ENCODE peak calls at places on chromosomes 4 and X, in seven cellular contexts. Y is BJ, X is psoas muscle, K is endothelial cell, E is cardiac muscle cell, D is RWPE1, V is GM12865. U is an unnamed sample.

GRCh38 chr4:165994706-165995105 is 121.7 kb downstream of the TLL1 start:
- DNase-seq in Y (peak), X (no peak), K (no peak), E (no peak), D (no peak), V (no peak), U (no peak)

GRCh38 chr4:24143741-24144140 is 253.9 kb upstream of the PPARGC1A start:
- DNase-seq in Y (no peak), X (no peak), K (no peak), E (no peak), D (no peak), V (no peak), U (no peak)

GRCh38 chrX:20461576-20461975 is 194.9 kb upstream of the RPS6KA3 start:
- DNase-seq in Y (no peak), X (no peak), K (no peak), E (no peak), D (no peak), V (no peak), U (no peak)

GRCh38 chrX:31656013-31656412 is 584.2 kb upstream of the FTHL17 start:
- DNase-seq in Y (peak), X (no peak), K (no peak), E (no peak), D (no peak), V (no peak), U (no peak)

GRCh38 chrX:1537031-1537715 is at the start of gene P2RY8:
- DNase-seq in Y (peak), X (peak), K (no peak), E (no peak), D (no peak), V (peak), U (peak)

GRCh38 chr4:76365636-76366035 is 55.3 kb downstream of the CCDC158 start:
- DNase-seq in Y (no peak), X (no peak), K (no peak), E (no peak), D (no peak), V (no peak), U (no peak)

GRCh38 chrX:41382699-41383645 is 49.0 kb downstream of the DDX3X start:
- DNase-seq in Y (no peak), X (no peak), K (no peak), E (no peak), D (no peak), V (no peak), U (no peak)

GRCh38 chr4:170229021-170229420 is 139.3 kb upstream of the AADAT start:
- DNase-seq in Y (no peak), X (no peak), K (no peak), E (no peak), D (no peak), V (no peak), U (no peak)

GRCh38 chrX:120140293-120140981 is 18.0 kb upstream of the RHOXF2 start:
- DNase-seq in Y (no peak), X (no peak), K (no peak), E (no peak), D (no peak), V (peak), U (no peak)

GRCh38 chr4:18138076-18138665 is 116.6 kb upstream of the LCORL start:
- DNase-seq in Y (no peak), X (no peak), K (no peak), E (no peak), D (no peak), V (no peak), U (no peak)

GRCh38 chrX:9160698-9161329 is 126.9 kb upstream of the FAM9B start:
- DNase-seq in Y (no peak), X (no peak), K (no peak), E (no peak), D (no peak), V (no peak), U (no peak)

GRCh38 chr4:143082698-143083097 is 102.0 kb upstream of the USP38 start:
- DNase-seq in Y (no peak), X (no peak), K (no peak), E (no peak), D (no peak), V (no peak), U (no peak)

GRCh38 chrX:105150557-105150956 is 69.9 kb downstream of the TEX13A start:
- DNase-seq in Y (peak), X (no peak), K (no peak), E (no peak), D (no peak), V (no peak), U (no peak)

GRCh38 chrX:24646745-24647182 is 383 bp downstream of the PCYT1B start:
- DNase-seq in Y (no peak), X (no peak), K (no peak), E (peak), D (peak), V (no peak), U (no peak)

GRCh38 chr4:8191136-8191747 is 7.8 kb upstream of the SH3TC1 start:
- DNase-seq in Y (no peak), X (peak), K (no peak), E (no peak), D (peak), V (peak), U (no peak)

GRCh38 chr4:145230726-145231125 is 50.3 kb upstream of the OTUD4 start:
- DNase-seq in Y (peak), X (no peak), K (no peak), E (no peak), D (no peak), V (no peak), U (no peak)

GRCh38 chr4:57265831-57266582 is 155.8 kb upstream of the IGFBP7 start:
- DNase-seq in Y (no peak), X (no peak), K (peak), E (peak), D (no peak), V (no peak), U (no peak)

GRCh38 chr4:133493776-133494175 is 344.7 kb downstream of the PCDH10 start:
- DNase-seq in Y (peak), X (no peak), K (no peak), E (no peak), D (no peak), V (no peak), U (no peak)

GRCh38 chr4:3416821-3417221 is 24.9 kb upstream of the HGFAC start:
- DNase-seq in Y (no peak), X (peak), K (no peak), E (no peak), D (no peak), V (no peak), U (no peak)

GRCh38 chr4:3419836-3420605 is 21.7 kb upstream of the HGFAC start:
- DNase-seq in Y (no peak), X (peak), K (no peak), E (no peak), D (no peak), V (no peak), U (no peak)

GRCh38 chr4:3416270-3416669 is 25.5 kb upstream of the HGFAC start:
- DNase-seq in Y (no peak), X (peak), K (no peak), E (no peak), D (no peak), V (no peak), U (no peak)

GRCh38 chr4:3417448-3417847 is 24.3 kb upstream of the HGFAC start:
- DNase-seq in Y (no peak), X (peak), K (no peak), E (no peak), D (no peak), V (no peak), U (no peak)

DNA sequence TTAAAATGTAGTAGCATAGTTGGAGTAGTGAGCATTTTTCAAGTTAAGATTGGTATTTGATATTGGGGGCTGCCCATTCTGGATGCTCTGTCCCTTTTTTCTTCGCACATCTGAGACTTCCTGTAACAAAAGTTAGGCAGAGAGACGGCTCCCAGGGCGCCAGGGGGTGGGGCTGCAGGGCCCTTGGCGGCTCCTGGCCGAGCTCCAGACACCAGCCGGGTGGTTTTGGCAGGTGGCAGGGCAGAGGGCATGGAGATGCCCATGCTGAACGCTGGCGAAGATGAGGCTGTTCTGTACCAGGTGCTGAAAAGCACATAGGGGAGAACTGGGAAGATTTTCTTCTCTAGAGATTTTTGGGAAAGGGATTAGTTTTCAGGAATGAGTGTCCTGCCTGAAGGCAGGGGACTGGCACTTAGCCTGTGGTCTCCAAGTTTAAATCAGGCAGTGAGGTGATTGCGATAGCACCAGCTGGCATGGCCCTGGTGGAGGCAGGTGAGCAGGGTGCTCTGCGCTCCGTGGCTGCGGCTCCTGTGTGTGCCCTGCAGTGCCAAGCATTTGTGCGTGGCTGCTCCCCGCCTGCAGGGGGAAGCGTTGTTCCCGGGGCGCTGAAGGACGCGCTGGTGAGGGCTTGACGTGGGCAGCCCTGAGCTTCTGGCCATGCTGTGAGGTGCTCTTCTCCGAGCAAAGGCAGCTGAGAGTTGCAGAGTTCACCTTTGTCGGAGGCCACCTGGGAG is 23.6 kb upstream of the HGFAC start:
- DNase-seq in Y (no peak), X (peak), K (no peak), E (no peak), D (no peak), V (no peak), U (no peak)
- TF ChIP-seq CTCF in Y (peak), X (peak), K (no peak), E (peak), D (no peak), V (no peak), U (peak)

GRCh38 chr4:95637047-95637600 is 88.4 kb upstream of the UNC5C start:
- DNase-seq in Y (no peak), X (no peak), K (peak), E (peak), D (peak), V (no peak), U (no peak)
- TF ChIP-seq CTCF in Y (no peak), X (no peak), K (peak), E (peak), D (no peak), V (no peak), U (no peak)

GRCh38 chr4:164695650-164696049 is 58.3 kb upstream of the SMIM31 start:
- DNase-seq in Y (no peak), X (no peak), K (no peak), E (no peak), D (no peak), V (no peak), U (no peak)

GRCh38 chr4:164701665-164702064 is 52.3 kb upstream of the SMIM31 start:
- DNase-seq in Y (no peak), X (no peak), K (no peak), E (no peak), D (no peak), V (peak), U (no peak)

GRCh38 chr4:164700471-164700870 is 53.5 kb upstream of the SMIM31 start:
- DNase-seq in Y (no peak), X (no peak), K (peak), E (peak), D (no peak), V (peak), U (no peak)
- TF ChIP-seq CTCF in Y (no peak), X (no peak), K (peak), E (no peak), D (no peak), V (peak), U (peak)

DNA sequence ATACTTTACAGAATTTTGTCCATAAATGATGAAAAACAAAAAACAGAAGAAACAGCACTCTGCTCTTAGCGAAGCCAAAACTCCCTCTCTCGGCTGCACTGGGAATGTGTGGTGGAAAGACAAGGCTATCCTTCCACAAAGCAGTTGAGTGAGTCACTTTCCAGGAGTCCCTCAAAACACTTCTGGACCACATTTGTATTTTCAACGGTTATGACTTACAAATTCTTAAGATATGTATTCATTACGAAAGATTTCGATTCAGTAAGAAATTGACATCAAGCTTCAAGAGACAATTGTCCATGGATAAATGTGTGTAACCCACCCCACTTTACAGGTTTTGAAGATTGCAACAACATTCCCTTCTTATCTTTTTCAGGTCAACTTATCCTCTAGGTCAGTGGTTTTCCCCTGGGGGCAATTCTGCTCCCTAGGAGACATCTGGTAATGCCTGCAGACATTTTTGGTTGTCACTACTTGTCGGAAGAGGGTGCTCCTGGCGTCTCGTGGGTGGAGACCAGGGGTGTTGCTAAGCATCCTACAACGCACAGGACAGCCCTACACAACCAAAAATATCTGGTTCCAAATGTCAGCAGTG is 66.7 kb upstream of the MTNR1A start:
- DNase-seq in Y (peak), X (no peak), K (no peak), E (no peak), D (peak), V (no peak), U (peak)
- TF ChIP-seq CTCF in Y (peak), X (no peak), K (no peak), E (peak), D (no peak), V (no peak), U (peak)

DNA sequence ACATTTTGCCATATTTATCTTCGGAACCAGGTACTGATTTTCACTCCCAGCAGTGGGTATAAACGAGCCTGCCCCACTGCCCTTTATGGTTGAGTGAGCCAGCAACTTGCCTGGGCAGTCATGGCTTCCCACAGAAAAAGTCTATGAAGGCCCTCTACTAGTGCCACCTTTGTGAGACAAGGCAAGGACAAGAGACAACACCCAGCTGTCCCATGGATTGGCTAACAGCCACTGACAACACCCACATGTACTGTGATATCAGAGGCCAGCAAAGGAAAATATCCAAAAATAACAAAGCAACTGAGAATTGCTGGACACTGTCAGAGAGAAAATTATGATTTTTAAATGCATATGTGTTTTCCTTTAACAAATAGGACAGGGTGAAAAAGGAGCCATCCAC is 248.4 kb upstream of the TTC29 start:
- DNase-seq in Y (no peak), X (no peak), K (no peak), E (no peak), D (no peak), V (peak), U (no peak)
- TF ChIP-seq CTCF in Y (no peak), X (no peak), K (no peak), E (no peak), D (no peak), V (no peak), U (no peak)

GRCh38 chr4:113478032-113478431 is 283.5 kb downstream of the CAMK2D start:
- DNase-seq in Y (no peak), X (no peak), K (no peak), E (no peak), D (no peak), V (no peak), U (no peak)

GRCh38 chr4:113482325-113482724 is 279.2 kb downstream of the CAMK2D start:
- DNase-seq in Y (no peak), X (no peak), K (no peak), E (no peak), D (no peak), V (no peak), U (no peak)

GRCh38 chr4:113481820-113482219 is 279.7 kb downstream of the CAMK2D start:
- DNase-seq in Y (no peak), X (peak), K (no peak), E (no peak), D (no peak), V (no peak), U (no peak)

GRCh38 chr4:113483131-113483530 is 278.4 kb downstream of the CAMK2D start:
- DNase-seq in Y (no peak), X (no peak), K (no peak), E (no peak), D (no peak), V (no peak), U (no peak)
- TF ChIP-seq CTCF in Y (no peak), X (no peak), K (no peak), E (no peak), D (no peak), V (no peak), U (no peak)

U was measured in HFF-Myc.